ENCODE peak calls at places on chromosome 7, in six cellular contexts. One of them, this sample, is unnamed.
A peak's percentile ranks its signal among the peaks of the same experiment; 100 is the strongest.

GRCh38 chr7:101096957-101097347 is 11.7 kb downstream of the TRIM56 start:
- ATAC-seq in psoas muscle: no peak
- ATAC-seq in left cardiac atrium: no peak
- ATAC-seq in gastrocnemius medialis: no peak
- ATAC-seq in heart left ventricle: no peak
- ATAC-seq in activated T-cell treated with anti-CD3 and anti-CD28 coated beads, Interleukin-2, amount 50 U/mL, for 72 hours: no peak
- ATAC-seq in this sample: no peak

GRCh38 chr7:151432658-151433521 is 7.1 kb downstream of the CRYGN start:
- ATAC-seq in psoas muscle: no peak
- ATAC-seq in left cardiac atrium: no peak
- ATAC-seq in gastrocnemius medialis: no peak
- ATAC-seq in heart left ventricle: no peak
- ATAC-seq in activated T-cell treated with anti-CD3 and anti-CD28 coated beads, Interleukin-2, amount 50 U/mL, for 72 hours: peak; percentile 92
- ATAC-seq in this sample: no peak

GRCh38 chr7:23001610-23002009 is 12.3 kb downstream of the HYCC1 start:
- ATAC-seq in psoas muscle: no peak
- ATAC-seq in left cardiac atrium: no peak
- ATAC-seq in gastrocnemius medialis: no peak
- ATAC-seq in heart left ventricle: no peak
- ATAC-seq in activated T-cell treated with anti-CD3 and anti-CD28 coated beads, Interleukin-2, amount 50 U/mL, for 72 hours: no peak
- ATAC-seq in this sample: no peak

GRCh38 chr7:485188-486081 is 34.2 kb downstream of the PDGFA start:
- ATAC-seq in psoas muscle: peak; percentile 62
- ATAC-seq in left cardiac atrium: peak; percentile 62
- ATAC-seq in gastrocnemius medialis: no peak
- ATAC-seq in heart left ventricle: peak; percentile 67
- ATAC-seq in activated T-cell treated with anti-CD3 and anti-CD28 coated beads, Interleukin-2, amount 50 U/mL, for 72 hours: no peak
- ATAC-seq in this sample: peak; percentile 46

GRCh38 chr7:116356333-116356965 is 143.1 kb upstream of the CAV2 start:
- ATAC-seq in psoas muscle: no peak
- ATAC-seq in left cardiac atrium: no peak
- ATAC-seq in gastrocnemius medialis: no peak
- ATAC-seq in heart left ventricle: no peak
- ATAC-seq in activated T-cell treated with anti-CD3 and anti-CD28 coated beads, Interleukin-2, amount 50 U/mL, for 72 hours: no peak
- ATAC-seq in this sample: no peak

GRCh38 chr7:133051066-133051465 is 30.8 kb downstream of the CHCHD3 start:
- ATAC-seq in psoas muscle: peak; percentile 16
- ATAC-seq in left cardiac atrium: peak; percentile 37
- ATAC-seq in gastrocnemius medialis: peak; percentile 46
- ATAC-seq in heart left ventricle: peak; percentile 54
- ATAC-seq in activated T-cell treated with anti-CD3 and anti-CD28 coated beads, Interleukin-2, amount 50 U/mL, for 72 hours: no peak
- ATAC-seq in this sample: no peak

GRCh38 chr7:55557666-55558188 is 14.6 kb downstream of the VOPP1 start:
- ATAC-seq in psoas muscle: no peak
- ATAC-seq in left cardiac atrium: no peak
- ATAC-seq in gastrocnemius medialis: no peak
- ATAC-seq in heart left ventricle: no peak
- ATAC-seq in activated T-cell treated with anti-CD3 and anti-CD28 coated beads, Interleukin-2, amount 50 U/mL, for 72 hours: peak; percentile 69
- ATAC-seq in this sample: no peak

GRCh38 chr7:140888087-140888486 is 36.6 kb downstream of the BRAF start:
- ATAC-seq in psoas muscle: no peak
- ATAC-seq in left cardiac atrium: no peak
- ATAC-seq in gastrocnemius medialis: no peak
- ATAC-seq in heart left ventricle: no peak
- ATAC-seq in activated T-cell treated with anti-CD3 and anti-CD28 coated beads, Interleukin-2, amount 50 U/mL, for 72 hours: no peak
- ATAC-seq in this sample: no peak

GRCh38 chr7:34091330-34091917 is 186.1 kb downstream of the BMPER start:
- ATAC-seq in psoas muscle: peak; percentile 43
- ATAC-seq in left cardiac atrium: no peak
- ATAC-seq in gastrocnemius medialis: peak; percentile 41
- ATAC-seq in heart left ventricle: no peak
- ATAC-seq in activated T-cell treated with anti-CD3 and anti-CD28 coated beads, Interleukin-2, amount 50 U/mL, for 72 hours: no peak
- ATAC-seq in this sample: no peak

GRCh38 chr7:138565071-138565450 is 105.0 kb downstream of the TRIM24 start:
- ATAC-seq in psoas muscle: no peak
- ATAC-seq in left cardiac atrium: no peak
- ATAC-seq in gastrocnemius medialis: no peak
- ATAC-seq in heart left ventricle: no peak
- ATAC-seq in activated T-cell treated with anti-CD3 and anti-CD28 coated beads, Interleukin-2, amount 50 U/mL, for 72 hours: no peak
- ATAC-seq in this sample: no peak

GRCh38 chr7:155737590-155737989 is 74.7 kb downstream of the SHH start:
- ATAC-seq in psoas muscle: no peak
- ATAC-seq in left cardiac atrium: no peak
- ATAC-seq in gastrocnemius medialis: no peak
- ATAC-seq in heart left ventricle: no peak
- ATAC-seq in activated T-cell treated with anti-CD3 and anti-CD28 coated beads, Interleukin-2, amount 50 U/mL, for 72 hours: no peak
- ATAC-seq in this sample: no peak

GRCh38 chr7:98418636-98419315 is 17.9 kb upstream of the BAIAP2L1 start:
- ATAC-seq in psoas muscle: peak; percentile 23
- ATAC-seq in left cardiac atrium: peak; percentile 93
- ATAC-seq in gastrocnemius medialis: no peak
- ATAC-seq in heart left ventricle: peak; percentile 65
- ATAC-seq in activated T-cell treated with anti-CD3 and anti-CD28 coated beads, Interleukin-2, amount 50 U/mL, for 72 hours: peak; percentile 97
- ATAC-seq in this sample: no peak

GRCh38 chr7:157587051-157587450 is 250.2 kb downstream of the DNAJB6 start:
- ATAC-seq in psoas muscle: no peak
- ATAC-seq in left cardiac atrium: no peak
- ATAC-seq in gastrocnemius medialis: no peak
- ATAC-seq in heart left ventricle: no peak
- ATAC-seq in activated T-cell treated with anti-CD3 and anti-CD28 coated beads, Interleukin-2, amount 50 U/mL, for 72 hours: no peak
- ATAC-seq in this sample: no peak

GRCh38 chr7:55081067-55081853 is 62.4 kb downstream of the EGFR start:
- ATAC-seq in psoas muscle: no peak
- ATAC-seq in left cardiac atrium: no peak
- ATAC-seq in gastrocnemius medialis: peak; percentile 28
- ATAC-seq in heart left ventricle: peak; percentile 21
- ATAC-seq in activated T-cell treated with anti-CD3 and anti-CD28 coated beads, Interleukin-2, amount 50 U/mL, for 72 hours: no peak
- ATAC-seq in this sample: peak; percentile 51

GRCh38 chr7:8176370-8177081 is 85.4 kb downstream of the ICA1 start:
- ATAC-seq in psoas muscle: no peak
- ATAC-seq in left cardiac atrium: peak; percentile 70
- ATAC-seq in gastrocnemius medialis: no peak
- ATAC-seq in heart left ventricle: peak; percentile 55
- ATAC-seq in activated T-cell treated with anti-CD3 and anti-CD28 coated beads, Interleukin-2, amount 50 U/mL, for 72 hours: peak; percentile 89
- ATAC-seq in this sample: peak; percentile 16

GRCh38 chr7:99079104-99079503 is 64.8 kb downstream of the SMURF1 start:
- ATAC-seq in psoas muscle: peak; percentile 67
- ATAC-seq in left cardiac atrium: peak; percentile 35
- ATAC-seq in gastrocnemius medialis: peak; percentile 69
- ATAC-seq in heart left ventricle: peak; percentile 57
- ATAC-seq in activated T-cell treated with anti-CD3 and anti-CD28 coated beads, Interleukin-2, amount 50 U/mL, for 72 hours: peak; percentile 55
- ATAC-seq in this sample: no peak

GRCh38 chr7:8433477-8434289 is at the start of gene NXPH1:
- ATAC-seq in psoas muscle: no peak
- ATAC-seq in left cardiac atrium: peak; percentile 67
- ATAC-seq in gastrocnemius medialis: no peak
- ATAC-seq in heart left ventricle: no peak
- ATAC-seq in activated T-cell treated with anti-CD3 and anti-CD28 coated beads, Interleukin-2, amount 50 U/mL, for 72 hours: no peak
- ATAC-seq in this sample: no peak

GRCh38 chr7:6489612-6490011 is 41.9 kb upstream of the DAGLB start:
- ATAC-seq in psoas muscle: no peak
- ATAC-seq in left cardiac atrium: no peak
- ATAC-seq in gastrocnemius medialis: no peak
- ATAC-seq in heart left ventricle: no peak
- ATAC-seq in activated T-cell treated with anti-CD3 and anti-CD28 coated beads, Interleukin-2, amount 50 U/mL, for 72 hours: no peak
- ATAC-seq in this sample: no peak

GRCh38 chr7:129655801-129656200 is 44.3 kb downstream of the NRF1 start:
- ATAC-seq in psoas muscle: no peak
- ATAC-seq in left cardiac atrium: no peak
- ATAC-seq in gastrocnemius medialis: no peak
- ATAC-seq in heart left ventricle: no peak
- ATAC-seq in activated T-cell treated with anti-CD3 and anti-CD28 coated beads, Interleukin-2, amount 50 U/mL, for 72 hours: no peak
- ATAC-seq in this sample: no peak

GRCh38 chr7:12524794-12525386 is 45.6 kb upstream of the SCIN start:
- ATAC-seq in psoas muscle: no peak
- ATAC-seq in left cardiac atrium: no peak
- ATAC-seq in gastrocnemius medialis: no peak
- ATAC-seq in heart left ventricle: no peak
- ATAC-seq in activated T-cell treated with anti-CD3 and anti-CD28 coated beads, Interleukin-2, amount 50 U/mL, for 72 hours: no peak
- ATAC-seq in this sample: no peak

GRCh38 chr7:82810558-82811259 is 352.0 kb downstream of the PCLO start:
- ATAC-seq in psoas muscle: no peak
- ATAC-seq in left cardiac atrium: peak; percentile 46
- ATAC-seq in gastrocnemius medialis: no peak
- ATAC-seq in heart left ventricle: peak; percentile 55
- ATAC-seq in activated T-cell treated with anti-CD3 and anti-CD28 coated beads, Interleukin-2, amount 50 U/mL, for 72 hours: no peak
- ATAC-seq in this sample: no peak

GRCh38 chr7:155816996-155817395 is 4.7 kb upstream of the SHH start:
- ATAC-seq in psoas muscle: no peak
- ATAC-seq in left cardiac atrium: no peak
- ATAC-seq in gastrocnemius medialis: no peak
- ATAC-seq in heart left ventricle: no peak
- ATAC-seq in activated T-cell treated with anti-CD3 and anti-CD28 coated beads, Interleukin-2, amount 50 U/mL, for 72 hours: no peak
- ATAC-seq in this sample: no peak

GRCh38 chr7:108033776-108034497 is 31.0 kb upstream of the LAMB1 start:
- ATAC-seq in psoas muscle: no peak
- ATAC-seq in left cardiac atrium: no peak
- ATAC-seq in gastrocnemius medialis: no peak
- ATAC-seq in heart left ventricle: no peak
- ATAC-seq in activated T-cell treated with anti-CD3 and anti-CD28 coated beads, Interleukin-2, amount 50 U/mL, for 72 hours: no peak
- ATAC-seq in this sample: no peak

GRCh38 chr7:140059288-140060242 is 3.2 kb downstream of the PARP12 start:
- ATAC-seq in psoas muscle: no peak
- ATAC-seq in left cardiac atrium: peak; percentile 59
- ATAC-seq in gastrocnemius medialis: no peak
- ATAC-seq in heart left ventricle: peak; percentile 68
- ATAC-seq in activated T-cell treated with anti-CD3 and anti-CD28 coated beads, Interleukin-2, amount 50 U/mL, for 72 hours: peak; percentile 23
- ATAC-seq in this sample: no peak

GRCh38 chr7:99006739-99007424 is 128.6 kb downstream of the TRRAP start:
- ATAC-seq in psoas muscle: no peak
- ATAC-seq in left cardiac atrium: no peak
- ATAC-seq in gastrocnemius medialis: no peak
- ATAC-seq in heart left ventricle: no peak
- ATAC-seq in activated T-cell treated with anti-CD3 and anti-CD28 coated beads, Interleukin-2, amount 50 U/mL, for 72 hours: no peak
- ATAC-seq in this sample: no peak

This sample was measured in gastroesophageal sphincter.